ENCODE peak calls at places on chromosomes 6 and 20, in four cellular contexts. One of them, this sample, is unnamed.

GRCh38 chr20:61521680-61522420 is 269.8 kb downstream of the CDH4 start:
- DNase-seq in HFFc6: no peak
- DNase-seq in activated CD4-positive, CD25-positive, alpha-beta regulatory T cell: no peak
- DNase-seq in sciatic nerve: no peak
- DNase-seq in this sample: no peak

GRCh38 chr6:136090929-136091328 is 159.2 kb downstream of the MTFR2 start:
- DNase-seq in HFFc6: peak
- DNase-seq in sciatic nerve: no peak
- DNase-seq in activated CD4-positive, CD25-positive, alpha-beta regulatory T cell: no peak
- DNase-seq in this sample: no peak

GRCh38 chr6:134247271-134247833 is 70.6 kb downstream of the SGK1 start:
- DNase-seq in HFFc6: no peak
- DNase-seq in sciatic nerve: no peak
- DNase-seq in activated CD4-positive, CD25-positive, alpha-beta regulatory T cell: no peak
- DNase-seq in this sample: peak

GRCh38 chr6:35218021-35218420 is 4.3 kb downstream of the SCUBE3 start:
- DNase-seq in activated CD4-positive, CD25-positive, alpha-beta regulatory T cell: no peak
- DNase-seq in HFFc6: peak
- DNase-seq in sciatic nerve: no peak
- DNase-seq in this sample: no peak

GRCh38 chr6:3162565-3163247 is 5.4 kb upstream of the TUBB2A start:
- DNase-seq in HFFc6: peak
- DNase-seq in activated CD4-positive, CD25-positive, alpha-beta regulatory T cell: no peak
- DNase-seq in sciatic nerve: peak
- DNase-seq in this sample: peak

GRCh38 chr20:32681175-32682084 is 7.7 kb upstream of the C20orf203 start:
- DNase-seq in activated CD4-positive, CD25-positive, alpha-beta regulatory T cell: no peak
- DNase-seq in sciatic nerve: no peak
- DNase-seq in HFFc6: no peak
- DNase-seq in this sample: no peak

GRCh38 chr6:43242908-43243648 is at the start of gene TTBK1:
- DNase-seq in HFFc6: no peak
- DNase-seq in activated CD4-positive, CD25-positive, alpha-beta regulatory T cell: no peak
- DNase-seq in sciatic nerve: no peak
- DNase-seq in this sample: no peak

GRCh38 chr6:160178271-160178670 is 56.7 kb downstream of the SLC22A1 start:
- DNase-seq in sciatic nerve: no peak
- DNase-seq in HFFc6: no peak
- DNase-seq in activated CD4-positive, CD25-positive, alpha-beta regulatory T cell: no peak
- DNase-seq in this sample: no peak

GRCh38 chr6:135722679-135723078 is 128.8 kb upstream of the PDE7B start:
- DNase-seq in activated CD4-positive, CD25-positive, alpha-beta regulatory T cell: no peak
- DNase-seq in sciatic nerve: no peak
- DNase-seq in HFFc6: peak
- DNase-seq in this sample: no peak

GRCh38 chr6:167937301-167937700 is 60.2 kb upstream of the KIF25 start:
- DNase-seq in sciatic nerve: no peak
- DNase-seq in HFFc6: no peak
- DNase-seq in activated CD4-positive, CD25-positive, alpha-beta regulatory T cell: no peak
- DNase-seq in this sample: no peak

GRCh38 chr6:43263314-43264178 is 20.3 kb downstream of the TTBK1 start:
- DNase-seq in HFFc6: peak
- DNase-seq in sciatic nerve: peak
- DNase-seq in activated CD4-positive, CD25-positive, alpha-beta regulatory T cell: peak
- DNase-seq in this sample: peak

GRCh38 chr6:125832396-125832795 is 41.6 kb downstream of the NCOA7 start:
- DNase-seq in HFFc6: no peak
- DNase-seq in sciatic nerve: no peak
- DNase-seq in activated CD4-positive, CD25-positive, alpha-beta regulatory T cell: no peak
- DNase-seq in this sample: no peak

GRCh38 chr6:115838763-115839401 is 221.8 kb downstream of the FRK start:
- DNase-seq in sciatic nerve: no peak
- DNase-seq in activated CD4-positive, CD25-positive, alpha-beta regulatory T cell: no peak
- DNase-seq in HFFc6: no peak
- DNase-seq in this sample: no peak

GRCh38 chr6:152189736-152190135 is 382.3 kb downstream of the ESR1 start:
- DNase-seq in activated CD4-positive, CD25-positive, alpha-beta regulatory T cell: no peak
- DNase-seq in HFFc6: peak
- DNase-seq in sciatic nerve: no peak
- DNase-seq in this sample: no peak

GRCh38 chr6:142850653-142851434 is 94.1 kb downstream of the HIVEP2 start:
- DNase-seq in sciatic nerve: no peak
- DNase-seq in activated CD4-positive, CD25-positive, alpha-beta regulatory T cell: no peak
- DNase-seq in HFFc6: peak
- DNase-seq in this sample: peak

GRCh38 chr6:97947841-97948240 is 664.8 kb upstream of the MMS22L start:
- DNase-seq in activated CD4-positive, CD25-positive, alpha-beta regulatory T cell: no peak
- DNase-seq in sciatic nerve: no peak
- DNase-seq in HFFc6: no peak
- DNase-seq in this sample: no peak

GRCh38 chr6:106159531-106159940 is 73.4 kb downstream of the PRDM1 start:
- DNase-seq in sciatic nerve: no peak
- DNase-seq in activated CD4-positive, CD25-positive, alpha-beta regulatory T cell: no peak
- DNase-seq in HFFc6: peak
- DNase-seq in this sample: no peak

GRCh38 chr6:159342146-159342545 is 172.9 kb downstream of the FNDC1 start:
- DNase-seq in HFFc6: no peak
- DNase-seq in activated CD4-positive, CD25-positive, alpha-beta regulatory T cell: no peak
- DNase-seq in sciatic nerve: no peak
- DNase-seq in this sample: no peak

GRCh38 chr6:136969433-136969832 is 47.3 kb downstream of the SLC35D3 start:
- DNase-seq in activated CD4-positive, CD25-positive, alpha-beta regulatory T cell: no peak
- DNase-seq in sciatic nerve: no peak
- DNase-seq in HFFc6: no peak
- DNase-seq in this sample: no peak

GRCh38 chr6:113936093-113936934 is 34.6 kb downstream of the HDAC2 start:
- DNase-seq in HFFc6: peak
- DNase-seq in activated CD4-positive, CD25-positive, alpha-beta regulatory T cell: no peak
- DNase-seq in sciatic nerve: no peak
- DNase-seq in this sample: no peak

GRCh38 chr6:6612308-6612707 is 23.8 kb downstream of the LY86 start:
- DNase-seq in HFFc6: no peak
- DNase-seq in activated CD4-positive, CD25-positive, alpha-beta regulatory T cell: no peak
- DNase-seq in sciatic nerve: no peak
- DNase-seq in this sample: no peak

GRCh38 chr6:74879234-74879633 is 326.6 kb downstream of the COL12A1 start:
- DNase-seq in HFFc6: peak
- DNase-seq in sciatic nerve: no peak
- DNase-seq in activated CD4-positive, CD25-positive, alpha-beta regulatory T cell: no peak
- DNase-seq in this sample: no peak

GRCh38 chr6:21748343-21749063 is 155.0 kb downstream of the SOX4 start:
- DNase-seq in HFFc6: no peak
- DNase-seq in activated CD4-positive, CD25-positive, alpha-beta regulatory T cell: no peak
- DNase-seq in sciatic nerve: no peak
- DNase-seq in this sample: no peak

GRCh38 chr20:61599061-61599930 is 347.2 kb downstream of the CDH4 start:
- DNase-seq in sciatic nerve: no peak
- DNase-seq in activated CD4-positive, CD25-positive, alpha-beta regulatory T cell: no peak
- DNase-seq in HFFc6: no peak
- DNase-seq in this sample: no peak

GRCh38 chr20:63589261-63590217 is 15.5 kb upstream of the HELZ2 start:
- DNase-seq in sciatic nerve: no peak
- DNase-seq in activated CD4-positive, CD25-positive, alpha-beta regulatory T cell: no peak
- DNase-seq in HFFc6: no peak
- DNase-seq in this sample: no peak

GRCh38 chr6:166853371-166854325 is 102.7 kb downstream of the RNASET2 start:
- DNase-seq in HFFc6: no peak
- DNase-seq in activated CD4-positive, CD25-positive, alpha-beta regulatory T cell: no peak
- DNase-seq in sciatic nerve: no peak
- DNase-seq in this sample: no peak

This sample was measured in central memory CD8-positive, alpha-beta T cell.